ENCODE peak calls at places on chromosomes 13 and 19, in six cellular contexts. Y is gastrocnemius medialis, P is upper lobe of right lung, S is GM23338, N is A549, E is heart left ventricle. G is an unnamed sample.

GRCh38 chr13:27131202-27131623 is 40.4 kb downstream of the USP12 start:
- DNase-seq in Y (no peak), P (no peak), S (peak), N (peak), E (no peak), G (peak)

GRCh38 chr19:45469835-45470146 is 2.0 kb downstream of the FOSB start:
- DNase-seq in Y (no peak), P (no peak), S (peak), N (no peak), E (no peak), G (no peak)

GRCh38 chr19:5991244-5991838 is 13.4 kb upstream of the RANBP3 start:
- DNase-seq in Y (no peak), P (no peak), S (no peak), N (no peak), E (no peak), G (no peak)

GRCh38 chr19:29535432-29535831 is 9.6 kb downstream of the VSTM2B start:
- DNase-seq in Y (no peak), P (peak), S (peak), N (no peak), E (no peak), G (no peak)

GRCh38 chr13:31955745-31956144 is 75.8 kb upstream of the FRY start:
- DNase-seq in Y (no peak), P (no peak), S (no peak), N (no peak), E (no peak), G (no peak)

GRCh38 chr19:3788991-3789778 is 3.0 kb upstream of the MATK start:
- DNase-seq in Y (no peak), P (no peak), S (no peak), N (no peak), E (no peak), G (no peak)

GRCh38 chr13:61123533-61124269 is 291.9 kb downstream of the PCDH20 start:
- DNase-seq in Y (no peak), P (no peak), S (peak), N (no peak), E (no peak), G (no peak)

GRCh38 chr13:85347251-85347650 is 452.0 kb downstream of the SLITRK6 start:
- DNase-seq in Y (no peak), P (no peak), S (no peak), N (no peak), E (no peak), G (no peak)

GRCh38 chr19:28296506-28296905 is 916.4 kb downstream of the UQCRFS1 start:
- DNase-seq in Y (no peak), P (no peak), S (no peak), N (no peak), E (no peak), G (no peak)

GRCh38 chr19:29805026-29805925 is 6.5 kb upstream of the CCNE1 start:
- DNase-seq in Y (no peak), P (no peak), S (no peak), N (peak), E (no peak), G (no peak)

GRCh38 chr19:4088065-4088679 is 21.5 kb upstream of the ZBTB7A start:
- DNase-seq in Y (no peak), P (no peak), S (no peak), N (no peak), E (no peak), G (no peak)

GRCh38 chr13:73880365-73880764 is 253.8 kb downstream of the KLF12 start:
- DNase-seq in Y (no peak), P (no peak), S (no peak), N (no peak), E (no peak), G (no peak)

GRCh38 chr19:5914358-5914774 is 312 bp downstream of the CAPS start:
- DNase-seq in Y (no peak), P (no peak), S (no peak), N (no peak), E (no peak), G (no peak)

GRCh38 chr19:47376589-47377144 is 27.6 kb downstream of the DHX34 start:
- DNase-seq in Y (no peak), P (no peak), S (no peak), N (no peak), E (no peak), G (no peak)

GRCh38 chr13:99984463-99985242 is 3.1 kb downstream of the ZIC2 start:
- DNase-seq in Y (no peak), P (no peak), S (peak), N (peak), E (no peak), G (no peak)

GRCh38 chr13:75776550-75776949 is 140.4 kb downstream of the LMO7 start:
- DNase-seq in Y (no peak), P (no peak), S (no peak), N (no peak), E (no peak), G (no peak)

GRCh38 chr13:83568019-83568418 is 314.3 kb downstream of the SLITRK1 start:
- DNase-seq in Y (no peak), P (no peak), S (no peak), N (no peak), E (no peak), G (no peak)

GRCh38 chr19:6616011-6616410 is 25.1 kb upstream of the CD70 start:
- DNase-seq in Y (no peak), P (no peak), S (no peak), N (no peak), E (no peak), G (peak)

GRCh38 chr19:7475665-7476064 is 13.2 kb downstream of the PEX11G start:
- DNase-seq in Y (no peak), P (no peak), S (no peak), N (no peak), E (no peak), G (no peak)

GRCh38 chr13:26406791-26407190 is 150.7 kb upstream of the WASF3 start:
- DNase-seq in Y (no peak), P (no peak), S (no peak), N (no peak), E (no peak), G (no peak)

GRCh38 chr13:55497486-55497885 is 1643.2 kb upstream of the PRR20A start:
- DNase-seq in Y (no peak), P (no peak), S (peak), N (no peak), E (no peak), G (no peak)

GRCh38 chr19:41427647-41428480 is 690 bp upstream of the B3GNT8 start:
- DNase-seq in Y (no peak), P (peak), S (peak), N (no peak), E (no peak), G (peak)

GRCh38 chr19:52188822-52189744 is 769 bp upstream of the PPP2R1A start:
- DNase-seq in Y (no peak), P (peak), S (peak), N (peak), E (no peak), G (peak)

GRCh38 chr19:3868770-3869456 is at the start of gene ZFR2:
- DNase-seq in Y (no peak), P (no peak), S (peak), N (peak), E (no peak), G (no peak)

GRCh38 chr13:85277753-85278152 is 521.5 kb downstream of the SLITRK6 start:
- DNase-seq in Y (no peak), P (no peak), S (no peak), N (peak), E (no peak), G (peak)

GRCh38 chr13:103168901-103169508 is 102.8 kb upstream of the SLC10A2 start:
- DNase-seq in Y (no peak), P (no peak), S (no peak), N (no peak), E (no peak), G (no peak)

GRCh38 chr13:48155850-48156249 is 60.9 kb upstream of the MED4 start:
- DNase-seq in Y (no peak), P (no peak), S (no peak), N (peak), E (no peak), G (peak)

GRCh38 chr19:43318796-43319314 is 34.6 kb upstream of the CD177 start:
- DNase-seq in Y (no peak), P (no peak), S (no peak), N (no peak), E (no peak), G (no peak)

GRCh38 chr19:49064768-49065611 is at the start of gene NTF4:
- DNase-seq in Y (no peak), P (no peak), S (peak), N (no peak), E (no peak), G (no peak)

DNA sequence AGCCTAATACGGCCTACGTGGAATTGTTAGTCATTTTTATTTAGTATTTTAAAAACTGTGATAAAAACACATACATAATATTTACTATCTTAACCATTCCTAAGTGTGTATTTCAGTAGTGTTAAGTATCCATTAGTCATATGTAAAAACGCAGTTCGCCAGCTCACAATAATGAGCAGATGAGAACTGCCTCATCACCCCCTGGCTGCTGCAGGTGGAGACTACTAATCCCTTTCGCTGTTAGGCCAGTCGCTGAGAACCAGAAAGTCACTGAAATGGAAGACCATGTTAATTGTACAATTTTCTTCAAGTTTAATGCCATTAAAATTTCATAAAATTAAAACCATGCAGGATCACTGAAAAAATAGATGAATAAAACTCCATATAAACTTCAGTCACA is 1.6 kb downstream of the ESD start:
- DNase-seq in Y (no peak), P (no peak), S (peak), N (no peak), E (no peak), G (peak)
- TF ChIP-seq CTCF in Y (no peak), P (no peak), S (peak), N (no peak), E (no peak), G (peak)

DNA sequence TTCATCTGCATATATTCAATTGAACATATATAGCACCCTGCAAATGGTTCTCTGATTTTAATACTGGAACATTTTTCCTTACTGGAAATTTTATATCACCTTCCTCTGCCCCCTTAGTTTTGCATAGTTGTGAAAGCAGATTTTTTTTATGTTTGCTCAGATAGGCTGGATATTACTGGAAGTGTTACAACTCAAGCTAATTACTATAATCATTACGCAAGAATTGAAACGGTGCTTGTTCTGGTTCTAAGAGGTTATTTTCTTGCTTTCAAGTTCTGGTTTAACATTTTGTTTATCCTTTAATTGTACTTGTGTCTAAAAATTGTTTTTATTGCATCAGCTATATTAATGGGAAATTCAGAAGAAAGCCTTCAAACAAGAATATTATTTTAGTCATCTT is 95.6 kb upstream of the MYO16 start:
- DNase-seq in Y (no peak), P (no peak), S (no peak), N (no peak), E (no peak), G (no peak)
- H3K27ac ChIP-seq in Y (no peak), P (no peak), S (no peak), N (no peak), E (no peak), G (no peak)

DNA sequence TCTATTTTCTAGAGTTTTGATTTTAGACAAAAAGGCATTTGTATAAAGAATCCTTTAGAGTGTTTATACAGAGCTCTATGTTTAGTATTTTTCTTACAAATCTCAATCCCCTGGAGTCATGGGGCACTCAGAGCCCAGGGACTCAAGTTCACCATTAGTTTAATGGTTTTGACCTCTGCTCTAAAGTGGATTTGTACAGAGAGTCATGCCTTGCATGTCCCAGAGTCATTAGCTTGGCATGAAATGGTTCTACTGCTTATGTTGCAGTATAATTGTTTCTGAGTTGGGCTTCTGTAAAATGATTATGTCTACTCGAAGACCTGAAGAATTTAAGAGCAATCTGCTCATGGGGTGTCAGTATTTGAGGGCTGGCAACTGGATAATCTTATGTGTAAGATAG is 406.2 kb downstream of the DLEU7 start:
- DNase-seq in Y (no peak), P (no peak), S (no peak), N (no peak), E (no peak), G (no peak)
- TF ChIP-seq CTCF in Y (no peak), P (no peak), S (no peak), N (no peak), E (no peak), G (no peak)

DNA sequence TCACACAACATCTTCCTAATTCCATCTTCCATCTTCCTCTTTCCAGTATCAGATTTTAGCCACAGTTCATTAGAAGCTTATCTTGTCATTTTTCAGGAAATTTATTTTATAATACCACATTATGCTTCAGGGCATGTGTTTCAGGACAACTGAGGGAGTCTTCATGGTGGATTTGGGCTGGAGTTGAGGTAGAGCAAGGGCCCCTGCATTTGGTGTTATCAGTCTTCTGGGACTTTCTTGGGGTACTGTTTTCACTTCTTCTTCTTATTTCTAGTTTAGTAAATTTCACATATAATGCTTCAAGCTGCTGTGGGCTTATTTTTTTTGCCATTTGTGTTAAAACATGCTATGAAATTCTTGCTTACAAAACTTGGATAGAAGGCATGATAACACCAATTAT is 188.7 kb downstream of the LHFPL6 start:
- DNase-seq in Y (no peak), P (no peak), S (no peak), N (no peak), E (no peak), G (no peak)
- H3K27ac ChIP-seq in Y (peak), P (no peak), S (no peak), N (no peak), E (peak), G (no peak)

GRCh38 chr13:113378825-113379224 is 14.9 kb upstream of the GRTP1 start:
- DNase-seq in Y (no peak), P (no peak), S (no peak), N (no peak), E (no peak), G (no peak)

GRCh38 chr13:113387396-113387795 is 23.5 kb upstream of the GRTP1 start:
- DNase-seq in Y (no peak), P (no peak), S (no peak), N (no peak), E (no peak), G (no peak)

DNA sequence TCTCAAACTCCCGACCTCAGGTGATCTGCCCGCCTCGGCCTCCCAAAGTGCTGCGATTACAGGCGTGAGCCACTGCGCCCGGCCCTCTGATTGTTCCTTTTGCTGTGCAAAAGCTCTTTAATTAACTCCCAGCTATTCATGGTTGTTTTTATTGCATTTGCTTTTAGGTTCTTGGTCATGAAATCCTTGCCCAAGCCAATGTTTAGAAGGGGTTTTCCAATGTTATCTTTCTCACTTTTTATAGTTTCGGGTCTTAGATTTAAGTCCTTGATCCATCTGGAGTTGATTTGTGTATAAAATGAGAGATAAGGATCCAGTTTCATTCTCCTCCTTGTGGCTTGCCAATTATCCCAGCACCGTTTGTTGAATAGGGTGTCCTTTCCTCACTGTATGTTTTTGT is 19.2 kb upstream of the GRTP1 start:
- DNase-seq in Y (no peak), P (no peak), S (no peak), N (no peak), E (no peak), G (no peak)
- TF ChIP-seq CTCF in Y (no peak), P (no peak), S (no peak), N (no peak), E (no peak), G (no peak)

GRCh38 chr13:39637890-39638289 is 17.6 kb upstream of the COG6 start:
- DNase-seq in Y (no peak), P (no peak), S (no peak), N (no peak), E (no peak), G (no peak)
- H3K27ac ChIP-seq in Y (no peak), P (no peak), S (no peak), N (no peak), E (no peak), G (no peak)

GRCh38 chr13:90415902-90416301 is 931.6 kb upstream of the MIR17HG start:
- DNase-seq in Y (no peak), P (no peak), S (no peak), N (no peak), E (no peak), G (peak)

GRCh38 chr13:90416938-90417337 is 930.5 kb upstream of the MIR17HG start:
- DNase-seq in Y (no peak), P (no peak), S (no peak), N (no peak), E (no peak), G (no peak)

GRCh38 chr13:90414691-90415596 is 932.5 kb upstream of the MIR17HG start:
- DNase-seq in Y (no peak), P (no peak), S (peak), N (peak), E (no peak), G (peak)

GRCh38 chr13:90416519-90416918 is 931.0 kb upstream of the MIR17HG start:
- DNase-seq in Y (no peak), P (no peak), S (no peak), N (no peak), E (no peak), G (peak)

DNA sequence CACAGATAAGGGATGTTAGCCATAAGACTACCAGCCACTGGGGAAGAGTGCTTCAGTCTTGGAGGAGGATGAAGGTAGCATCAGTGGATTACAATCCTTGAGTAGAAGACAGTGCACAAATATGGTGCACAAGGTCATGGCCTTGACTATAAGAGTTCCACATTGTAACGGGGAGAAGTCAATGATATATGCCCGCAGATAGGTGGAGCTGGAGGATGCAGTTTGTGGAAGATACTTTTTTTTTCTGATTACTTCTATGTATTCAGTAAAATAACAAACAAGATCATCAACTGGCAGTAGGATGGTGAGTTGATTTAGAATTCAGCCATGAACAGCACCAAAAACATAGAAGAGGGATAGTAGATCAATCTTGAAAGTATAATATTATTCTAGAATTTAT is 926.8 kb upstream of the MIR17HG start:
- DNase-seq in Y (no peak), P (no peak), S (peak), N (no peak), E (no peak), G (no peak)
- TF ChIP-seq CTCF in Y (no peak), P (no peak), S (peak), N (no peak), E (no peak), G (peak)

GRCh38 chr19:8490873-8491272 is 11.6 kb downstream of the PRAM1 start:
- DNase-seq in Y (no peak), P (no peak), S (no peak), N (no peak), E (no peak), G (no peak)
- H3K27ac ChIP-seq in Y (no peak), P (no peak), S (peak), N (no peak), E (no peak), G (no peak)

G was measured in foreskin keratinocyte.